ENCODE peak calls at places on chromosome 1, in five cellular contexts. Z is RWPE1, K is IMR-90, V is ovary, C is heart left ventricle. J is an unnamed sample.

GRCh38 chr1:76759950-76760349 is 107.3 kb upstream of the ST6GALNAC5 start:
- DNase-seq in C (no peak), V (no peak), K (peak; percentile 3), Z (no peak), J (peak; percentile 62)

GRCh38 chr1:58162952-58163550 is 383.5 kb downstream of the OMA1 start:
- DNase-seq in Z (peak; percentile 28), V (peak; percentile 23), C (peak; percentile 77), K (peak; percentile 52), J (no peak)

GRCh38 chr1:227323164-227323955 is 5.1 kb upstream of the CDC42BPA start:
- DNase-seq in V (no peak), K (no peak), C (no peak), Z (peak; percentile 45), J (no peak)

GRCh38 chr1:179296831-179297377 is 3.3 kb downstream of the SOAT1 start:
- DNase-seq in K (no peak), C (no peak), Z (no peak), V (no peak), J (no peak)

GRCh38 chr1:8862528-8862927 is 16.0 kb downstream of the ENO1 start:
- DNase-seq in V (no peak), Z (no peak), K (no peak), C (no peak), J (no peak)

GRCh38 chr1:1371741-1372711 is 3.0 kb downstream of the AURKAIP1 start:
- DNase-seq in Z (no peak), C (peak; percentile 63), K (peak; percentile 38), V (peak; percentile 64), J (peak; percentile 81)

GRCh38 chr1:6365047-6365446 is 28.5 kb downstream of the ACOT7 start:
- DNase-seq in Z (no peak), K (no peak), V (no peak), C (no peak), J (no peak)

GRCh38 chr1:14924455-14925325 is 228.9 kb upstream of the TMEM51 start:
- DNase-seq in V (peak; percentile 56), Z (peak; percentile 60), C (no peak), K (peak; percentile 59), J (peak; percentile 69)

GRCh38 chr1:202599669-202600431 is 110.4 kb downstream of the SYT2 start:
- DNase-seq in K (peak; percentile 84), Z (peak; percentile 89), V (peak; percentile 63), C (peak; percentile 73), J (peak; percentile 61)

GRCh38 chr1:114428083-114428754 is 82.8 kb downstream of the TRIM33 start:
- DNase-seq in V (no peak), C (no peak), K (peak; percentile 37), Z (no peak), J (no peak)

GRCh38 chr1:85605519-85606413 is 25.2 kb downstream of the CCN1 start:
- DNase-seq in V (no peak), Z (no peak), K (no peak), C (no peak), J (no peak)

GRCh38 chr1:193143285-193143684 is 21.5 kb downstream of the CDC73 start:
- DNase-seq in Z (no peak), K (peak; percentile 41), V (no peak), C (no peak), J (no peak)

GRCh38 chr1:9125325-9125724 is 3.6 kb downstream of the GPR157 start:
- DNase-seq in Z (no peak), V (no peak), K (no peak), C (no peak), J (no peak)

GRCh38 chr1:116325104-116325503 is 47.9 kb upstream of the ATP1A1 start:
- DNase-seq in K (no peak), C (no peak), Z (no peak), V (no peak), J (no peak)
- H3K27ac ChIP-seq in K (no peak overlapping the region), C (no peak overlapping the region), Z (no peak overlapping the region), V (no peak overlapping the region), J (no peak overlapping the region)

GRCh38 chr1:182807907-182808306 is 18.3 kb downstream of the NPL start:
- DNase-seq in V (no peak), Z (no peak), C (no peak), K (no peak), J (no peak)

GRCh38 chr1:182809414-182809957 is 19.9 kb downstream of the NPL start:
- DNase-seq in Z (no peak), C (no peak), K (no peak), V (no peak), J (no peak)

GRCh38 chr1:182816863-182817262 is 22.3 kb upstream of the DHX9 start:
- DNase-seq in K (no peak), Z (no peak), C (no peak), V (no peak), J (no peak)

GRCh38 chr1:182817802-182818201 is 21.3 kb upstream of the DHX9 start:
- DNase-seq in Z (no peak), V (no peak), C (no peak), K (no peak), J (no peak)

GRCh38 chr1:182811975-182812727 is 22.6 kb downstream of the NPL start:
- DNase-seq in V (no peak), Z (no peak), K (no peak), C (no peak), J (no peak)
- TF ChIP-seq CTCF in V (no peak), Z (no peak), K (no peak), C (no peak), J (no peak)

GRCh38 chr1:175209493-175209921 is 16.9 kb upstream of the KIAA0040 start:
- DNase-seq in V (no peak), K (no peak), Z (no peak), C (no peak), J (no peak)
- H3K27ac ChIP-seq in V (no peak overlapping the region), K (no peak overlapping the region), Z (no peak overlapping the region), C (no peak overlapping the region), J (peak overlapping the region; percentile 51)

GRCh38 chr1:156894711-156895407 is 1.3 kb downstream of the PEAR1 start:
- DNase-seq in K (peak; percentile 30), Z (no peak), C (peak; percentile 76), V (peak; percentile 43), J (peak; percentile 44)

GRCh38 chr1:156894001-156894400 is 483 bp downstream of the PEAR1 start:
- DNase-seq in V (no peak), C (no peak), K (no peak), Z (no peak), J (peak; percentile 15)

GRCh38 chr1:156893048-156893953 is at the start of gene PEAR1:
- DNase-seq in C (peak; percentile 74), Z (no peak), V (peak; percentile 72), K (peak; percentile 31), J (no peak)

GRCh38 chr1:156889802-156890585 is 3.5 kb upstream of the PEAR1 start:
- DNase-seq in Z (peak; percentile 60), C (peak; percentile 74), K (peak; percentile 75), V (peak; percentile 75), J (peak; percentile 84)

GRCh38 chr1:156892190-156893047 is 1.1 kb upstream of the PEAR1 start:
- DNase-seq in K (peak; percentile 85), C (peak; percentile 94), Z (peak; percentile 83), V (peak; percentile 92), J (peak; percentile 94)
- TF ChIP-seq CTCF in K (peak; percentile 88), C (peak; percentile 97), Z (peak; percentile 92), V (peak; percentile 82), J (peak; percentile 93)

J was measured in lower lobe of right lung.